ENCODE peak calls at places on chromosome 16, in four cellular contexts. P, V, F and J are unnamed samples.

GRCh38 chr16:16007743-16008111 is 58.3 kb downstream of the ABCC1 start:
- DNase-seq in V (no peak), F (no peak), P (no peak), J (no peak)

GRCh38 chr16:84925092-84925772 is 86.1 kb downstream of the ZDHHC7 start:
- DNase-seq in V (peak), F (peak), P (no peak), J (peak)

GRCh38 chr16:57041182-57042156 is 50.9 kb upstream of the CPNE2 start:
- DNase-seq in V (no peak), P (no peak), F (no peak), J (no peak)

GRCh38 chr16:20918486-20919239 is 18.1 kb downstream of the LYRM1 start:
- DNase-seq in F (no peak), V (no peak), P (no peak), J (no peak)

GRCh38 chr16:31409433-31409832 is 16.3 kb downstream of the ITGAD start:
- DNase-seq in P (no peak), V (no peak), F (no peak), J (no peak)

GRCh38 chr16:76941091-76941490 is 249.9 kb upstream of the MON1B start:
- DNase-seq in F (no peak), P (no peak), V (no peak), J (no peak)

GRCh38 chr16:25390761-25391160 is 133.1 kb upstream of the ZKSCAN2 start:
- DNase-seq in F (no peak), P (no peak), V (no peak), J (no peak)

GRCh38 chr16:81586421-81586820 is 141.8 kb downstream of the CMIP start:
- DNase-seq in P (no peak), V (no peak), F (no peak), J (no peak)

GRCh38 chr16:69286941-69287713 is 24.0 kb upstream of the VPS4A start:
- DNase-seq in V (no peak), P (no peak), F (peak), J (no peak)

GRCh38 chr16:82755570-82756282 is 129.0 kb downstream of the CDH13 start:
- DNase-seq in V (no peak), F (no peak), P (no peak), J (no peak)

GRCh38 chr16:57618306-57619132 is 9.9 kb upstream of the ADGRG1 start:
- DNase-seq in V (no peak), F (no peak), P (no peak), J (peak)

GRCh38 chr16:88700636-88701482 is 5.3 kb downstream of the RNF166 start:
- DNase-seq in P (no peak), F (no peak), V (peak), J (no peak)

GRCh38 chr16:536746-537145 is 9.2 kb downstream of the CAPN15 start:
- DNase-seq in P (no peak), F (no peak), V (no peak), J (no peak)

GRCh38 chr16:21156767-21157467 is 1.6 kb upstream of the LDAF1 start:
- DNase-seq in F (peak), P (no peak), V (no peak), J (no peak)